ENCODE peak calls at places on chromosomes 1 and 21, in ten cellular contexts. M, V, J, B, W, D, R, S, A and P are unnamed samples. For H3K9me3, the result is how much of the 10 kb centered on the place peaks cover.

GRCh38 chr1:61078611-61079010 is 3.8 kb upstream of the NFIA start:
- DNase-seq in M (no peak), V (no peak), J (no peak), B (no peak), W (no peak), D (no peak), R (no peak), S (no peak), A (no peak), P (no peak)

GRCh38 chr1:18352640-18353245 is 128.0 kb upstream of the KLHDC7A start:
- DNase-seq in M (no peak), V (no peak), J (no peak), B (no peak), W (no peak), D (no peak), R (no peak), S (no peak), A (no peak), P (no peak)

GRCh38 chr1:212070720-212071302 is 35.3 kb downstream of the DTL start:
- DNase-seq in M (peak), V (no peak), J (no peak), B (no peak), W (peak), D (peak), R (no peak), S (no peak), A (no peak), P (no peak)

GRCh38 chr1:57549280-57549679 is 125.4 kb upstream of the DAB1 start:
- DNase-seq in M (no peak), V (no peak), J (no peak), B (no peak), W (no peak), D (no peak), R (no peak), S (no peak), A (no peak), P (no peak)

GRCh38 chr21:15935530-15935929 is 205.7 kb downstream of the USP25 start:
- DNase-seq in M (no peak), V (no peak), J (no peak), B (no peak), W (no peak), D (no peak), R (no peak), S (no peak), A (no peak), P (no peak)

GRCh38 chr1:13700521-13701273 is 709 bp downstream of the PRDM2 start:
- DNase-seq in M (peak), V (peak), J (peak), B (peak), W (peak), D (no peak), R (peak), S (no peak), A (peak), P (peak)

GRCh38 chr1:109584766-109585165 is 34.6 kb downstream of the GNAT2 start:
- DNase-seq in M (no peak), V (no peak), J (no peak), B (no peak), W (no peak), D (no peak), R (no peak), S (no peak), A (no peak), P (no peak)

GRCh38 chr1:214473392-214473791 is 78.0 kb downstream of the PTPN14 start:
- DNase-seq in M (no peak), V (no peak), J (no peak), B (no peak), W (no peak), D (peak), R (no peak), S (no peak), A (no peak), P (no peak)

GRCh38 chr1:155858805-155859233 is 548 bp upstream of the SYT11 start:
- DNase-seq in M (no peak), V (peak), J (no peak), B (no peak), W (no peak), D (no peak), R (peak), S (no peak), A (no peak), P (no peak)

GRCh38 chr1:97433520-97434175 is 487.2 kb downstream of the DPYD start:
- DNase-seq in M (peak), V (no peak), J (no peak), B (no peak), W (no peak), D (peak), R (no peak), S (no peak), A (no peak), P (no peak)

GRCh38 chr1:154220970-154221814 is 437 bp downstream of the UBAP2L start:
- DNase-seq in M (peak), V (peak), J (peak), B (peak), W (peak), D (no peak), R (no peak), S (no peak), A (peak), P (peak)

GRCh38 chr1:29896300-29896699 is 660.0 kb downstream of the PTPRU start:
- DNase-seq in M (no peak), V (no peak), J (no peak), B (no peak), W (no peak), D (no peak), R (no peak), S (no peak), A (no peak), P (no peak)
- H3K9me3 ChIP-seq in M (under half), V (under half), J (under half), B (under half), W (under half), D (under half), R (under half), S (under half), A (under half), P (under half)

DNA sequence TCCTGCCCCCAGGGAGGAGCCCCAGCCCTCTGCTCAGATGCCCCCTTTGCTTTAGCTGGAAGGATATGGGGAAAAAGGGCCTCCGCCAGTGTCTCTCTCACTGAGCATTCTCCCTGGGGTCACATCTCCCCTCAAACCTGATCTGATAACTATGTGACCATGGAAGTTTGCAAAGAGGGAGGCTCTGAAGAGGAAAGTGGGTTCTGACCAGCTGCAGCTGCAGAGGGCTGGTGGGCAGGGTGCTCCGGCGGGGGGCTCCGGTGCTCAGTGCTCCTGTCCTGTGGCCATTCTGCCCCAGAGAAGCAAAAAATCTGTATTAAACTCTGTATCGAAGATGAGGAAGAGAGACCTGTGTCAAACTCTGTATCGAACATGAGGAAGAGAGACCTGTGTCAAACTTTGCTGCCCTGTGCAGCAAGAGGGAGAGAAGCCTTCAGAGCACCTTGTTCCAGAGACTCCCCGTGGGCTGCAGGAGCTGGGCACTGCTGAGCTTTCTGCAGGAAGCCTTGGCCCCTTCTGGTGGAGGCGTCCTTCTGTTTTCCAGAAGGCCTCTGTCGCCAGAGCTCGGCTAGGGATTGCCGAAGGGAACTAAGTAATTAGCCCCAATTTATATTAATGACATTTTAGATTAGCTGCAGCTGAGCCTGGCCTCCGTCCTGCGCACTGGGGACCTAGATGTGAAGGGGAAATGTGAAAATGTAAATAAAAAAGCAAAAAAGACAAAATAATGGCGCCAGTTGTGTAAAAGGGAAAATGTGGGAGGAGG is 186.2 kb upstream of the C1orf174 start:
- DNase-seq in M (no peak), V (no peak), J (no peak), B (no peak), W (no peak), D (no peak), R (no peak), S (no peak), A (no peak), P (no peak)
- H3K9me3 ChIP-seq in M (under half), V (under half), J (under half), B (under half), W (under half), D (half or more), R (under half), S (under half), A (under half), P (under half)

GRCh38 chr1:106620521-106620954 is 435.9 kb upstream of the PRMT6 start:
- DNase-seq in M (peak), V (no peak), J (no peak), B (peak), W (no peak), D (no peak), R (no peak), S (no peak), A (peak), P (no peak)
- H3K9me3 ChIP-seq in M (under half), V (under half), J (under half), B (under half), W (under half), D (under half), R (under half), S (under half), A (under half), P (under half)

DNA sequence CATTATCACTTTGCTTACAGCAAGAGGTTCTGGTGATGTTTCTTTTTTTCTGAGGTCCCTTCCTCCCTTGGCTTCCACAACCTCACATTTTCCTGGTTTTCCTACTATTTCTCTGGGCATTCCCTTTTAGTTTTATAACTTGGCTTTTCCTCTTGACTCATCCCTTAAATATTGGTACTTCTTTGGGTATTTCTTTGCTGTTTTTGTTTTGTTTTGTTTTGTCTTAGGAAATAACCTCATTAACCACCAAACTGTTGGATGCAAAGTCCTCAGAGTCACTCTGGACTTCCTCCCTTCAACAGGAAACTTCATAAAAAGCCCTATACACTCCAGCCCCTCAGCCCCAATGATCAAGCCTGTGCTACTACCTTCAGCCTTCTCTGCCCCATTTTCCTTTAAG is 211.1 kb downstream of the DUSP10 start:
- DNase-seq in M (no peak), V (no peak), J (no peak), B (no peak), W (no peak), D (no peak), R (no peak), S (no peak), A (no peak), P (no peak)
- H3K9me3 ChIP-seq in M (under half), V (under half), J (under half), B (under half), W (under half), D (under half), R (under half), S (under half), A (under half), P (under half)

DNA sequence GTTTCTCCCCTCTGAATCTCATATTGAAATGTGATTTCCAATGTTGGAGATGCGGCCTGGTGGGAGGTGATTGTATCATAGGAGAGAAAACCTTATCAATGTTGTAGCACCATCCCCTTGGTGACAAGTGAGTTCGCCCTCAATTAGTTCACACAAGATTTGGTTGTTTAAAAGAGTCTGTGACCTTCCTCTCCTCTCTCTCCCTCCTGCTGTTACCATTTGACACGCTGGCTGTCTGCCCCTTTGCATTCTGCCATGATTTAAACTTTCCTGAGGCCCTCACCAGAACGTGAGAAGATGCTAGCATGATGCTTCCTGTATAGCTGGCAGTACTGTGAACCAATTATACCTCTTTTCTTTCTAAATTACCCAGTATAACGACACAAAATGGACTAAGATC is 730.9 kb upstream of the PRMT6 start:
- DNase-seq in M (no peak), V (no peak), J (no peak), B (no peak), W (no peak), D (no peak), R (no peak), S (no peak), A (peak), P (no peak)
- H3K9me3 ChIP-seq in M (under half), V (under half), J (under half), B (under half), W (under half), D (under half), R (under half), S (under half), A (under half), P (under half)

GRCh38 chr1:62266217-62266616 is 53.0 kb downstream of the KANK4 start:
- DNase-seq in M (no peak), V (no peak), J (no peak), B (no peak), W (no peak), D (no peak), R (no peak), S (no peak), A (no peak), P (no peak)
- H3K9me3 ChIP-seq in M (under half), V (under half), J (under half), B (under half), W (under half), D (under half), R (under half), S (under half), A (under half), P (under half)

GRCh38 chr1:152924191-152924590 is 15.8 kb downstream of the IVL start:
- DNase-seq in M (no peak), V (no peak), J (no peak), B (no peak), W (no peak), D (no peak), R (no peak), S (no peak), A (no peak), P (no peak)

GRCh38 chr1:152932170-152932811 is 14.7 kb upstream of the SPRR5 start:
- DNase-seq in M (no peak), V (no peak), J (no peak), B (no peak), W (no peak), D (no peak), R (no peak), S (no peak), A (no peak), P (no peak)

GRCh38 chr1:152926091-152926490 is 17.7 kb downstream of the IVL start:
- DNase-seq in M (peak), V (no peak), J (no peak), B (no peak), W (no peak), D (no peak), R (no peak), S (no peak), A (no peak), P (no peak)

GRCh38 chr1:152933196-152933595 is 13.8 kb upstream of the SPRR5 start:
- DNase-seq in M (no peak), V (no peak), J (no peak), B (no peak), W (no peak), D (no peak), R (no peak), S (no peak), A (no peak), P (no peak)

DNA sequence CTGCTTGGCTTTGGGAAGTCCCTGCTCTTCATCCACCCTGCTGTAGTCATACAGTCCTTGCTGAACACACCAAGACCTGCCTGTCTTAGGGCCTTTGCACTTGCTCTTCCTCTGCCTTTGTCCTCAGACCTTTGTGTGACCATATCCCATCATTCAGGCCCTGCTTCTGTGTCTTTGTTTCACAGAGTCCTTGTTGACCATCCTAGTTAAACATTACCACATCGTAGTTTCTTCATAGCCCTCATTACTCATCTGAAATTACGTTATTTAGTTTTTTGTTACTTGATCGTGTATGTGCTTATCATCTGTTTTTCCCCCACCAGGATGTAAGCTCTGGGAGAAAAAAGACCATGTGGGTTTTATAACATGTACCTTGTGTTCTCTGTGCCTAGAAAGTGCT is 18.3 kb upstream of the SPRR5 start:
- DNase-seq in M (no peak), V (no peak), J (no peak), B (no peak), W (no peak), D (no peak), R (no peak), S (no peak), A (no peak), P (no peak)
- H3K9me3 ChIP-seq in M (under half), V (under half), J (under half), B (under half), W (under half), D (under half), R (under half), S (under half), A (under half), P (under half)

GRCh38 chr1:152410028-152410427 is 4.0 kb downstream of the CRNN start:
- DNase-seq in M (no peak), V (no peak), J (no peak), B (peak), W (no peak), D (no peak), R (no peak), S (no peak), A (no peak), P (no peak)
- H3K9me3 ChIP-seq in M (under half), V (under half), J (under half), B (under half), W (under half), D (under half), R (under half), S (under half), A (half or more), P (under half)